ENCODE peak calls at places on chromosomes 5 and 9, in eight cellular contexts. Q is Panc1, N is GM23338, V is K562, H is upper lobe of left lung, B is HCT116, A is HepG2, J is GM12878. Y is an unnamed sample.

GRCh38 chr9:19441730-19442129 is 32.9 kb downstream of the ACER2 start:
- ATAC-seq in A (no peak), Q (no peak), H (no peak), B (no peak), J (peak; percentile 90), N (no peak), V (no peak), Y (no peak)

GRCh38 chr5:95784514-95785302 is 37.8 kb downstream of the GLRX start:
- ATAC-seq in B (no peak), Q (no peak), A (no peak), V (no peak), N (no peak), J (no peak), H (no peak), Y (no peak)

GRCh38 chr5:139148986-139149385 is 49.2 kb downstream of the SIL1 start:
- ATAC-seq in N (no peak), Q (no peak), B (no peak), H (no peak), J (no peak), V (no peak), A (no peak), Y (no peak)

GRCh38 chr5:158883502-158883901 is 216.2 kb downstream of the EBF1 start:
- ATAC-seq in B (no peak), A (no peak), N (no peak), J (no peak), H (no peak), V (no peak), Q (no peak), Y (no peak)

GRCh38 chr5:119943148-119943547 is 313.8 kb downstream of the FAM170A start:
- ATAC-seq in N (no peak), J (no peak), H (no peak), V (no peak), B (peak; percentile 55), Q (no peak), A (no peak), Y (no peak)

GRCh38 chr5:141958773-141959172 is 771 bp upstream of the PCDH12 start:
- ATAC-seq in V (no peak), B (no peak), J (no peak), Q (no peak), H (peak; percentile 37), A (no peak), N (no peak), Y (peak; percentile 69)

GRCh38 chr5:50874277-50874984 is 208.0 kb downstream of the PARP8 start:
- ATAC-seq in N (no peak), B (no peak), Q (no peak), H (no peak), V (no peak), A (no peak), J (no peak), Y (no peak)

GRCh38 chr5:139148306-139148705 is 49.9 kb downstream of the SIL1 start:
- ATAC-seq in H (no peak), A (no peak), B (no peak), J (no peak), N (no peak), Q (peak; percentile 36), V (no peak), Y (no peak)

GRCh38 chr5:178551468-178551867 is 38.7 kb downstream of the COL23A1 start:
- ATAC-seq in J (no peak), Q (peak; percentile 36), A (no peak), B (peak; percentile 32), V (no peak), N (no peak), H (no peak), Y (no peak)

GRCh38 chr5:102975457-102976182 is 144.3 kb downstream of the GIN1 start:
- ATAC-seq in N (no peak), J (no peak), H (no peak), V (no peak), B (no peak), A (no peak), Q (no peak), Y (no peak)

GRCh38 chr5:142785211-142785610 is 15.0 kb downstream of the ARHGAP26 start:
- ATAC-seq in N (no peak), H (no peak), B (no peak), A (no peak), J (no peak), Q (no peak), V (no peak), Y (no peak)

GRCh38 chr9:16136961-16137360 is 584.1 kb downstream of the CCDC171 start:
- ATAC-seq in Q (no peak), N (no peak), B (no peak), H (no peak), J (no peak), A (no peak), V (no peak), Y (peak; percentile 76)

GRCh38 chr9:111298111-111298510 is 31.9 kb downstream of the OR2K2 start:
- ATAC-seq in B (no peak), H (no peak), A (no peak), V (no peak), Q (no peak), J (no peak), N (no peak), Y (no peak)

GRCh38 chr9:78261403-78262001 is 25.6 kb downstream of the CEP78 start:
- ATAC-seq in H (no peak), V (no peak), B (no peak), J (peak; percentile 68), Q (no peak), A (no peak), N (no peak), Y (no peak)

GRCh38 chr9:116243708-116244107 is 90.1 kb downstream of the PAPPA start:
- ATAC-seq in N (no peak), A (no peak), J (no peak), H (no peak), Q (no peak), B (no peak), V (no peak), Y (no peak)

GRCh38 chr5:12870870-12871539 is 966.8 kb upstream of the CTNND2 start:
- ATAC-seq in B (no peak), A (no peak), Q (no peak), J (no peak), H (no peak), V (no peak), N (no peak), Y (no peak)
- H3K27me3 ChIP-seq in B (no peaks in the 10 kb centered on the region), A (no peaks in the 10 kb centered on the region), Q (no peaks in the 10 kb centered on the region), J (no peaks in the 10 kb centered on the region), H (no peaks in the 10 kb centered on the region), V (no peaks in the 10 kb centered on the region), N (no peaks in the 10 kb centered on the region), Y (no peaks in the 10 kb centered on the region)

GRCh38 chr5:135242021-135242480 is 157.0 kb downstream of the MACROH2A1 start:
- ATAC-seq in B (no peak), A (no peak), H (peak; percentile 59), Q (no peak), N (no peak), V (no peak), J (no peak), Y (no peak)

GRCh38 chr5:135242496-135243193 is 156.4 kb downstream of the MACROH2A1 start:
- ATAC-seq in N (no peak), A (no peak), Q (no peak), J (no peak), H (no peak), V (no peak), B (no peak), Y (peak; percentile 75)

GRCh38 chr5:135244620-135245021 is 154.4 kb downstream of the MACROH2A1 start:
- ATAC-seq in J (no peak), B (no peak), A (no peak), V (no peak), H (no peak), Q (no peak), N (no peak), Y (no peak)

GRCh38 chr5:135241536-135241935 is 157.5 kb downstream of the MACROH2A1 start:
- ATAC-seq in H (no peak), A (no peak), V (no peak), Q (no peak), J (no peak), N (no peak), B (no peak), Y (no peak)

GRCh38 chr5:135243194-135244191 is 155.5 kb downstream of the MACROH2A1 start:
- ATAC-seq in J (no peak), N (no peak), V (no peak), B (no peak), Q (no peak), A (peak; percentile 89), H (peak; percentile 3), Y (peak; percentile 82)
- TF ChIP-seq POLR2AphosphoS5 in J (no peak), N (no peak), V (no peak), B (no peak), Q (no peak), A (no peak), H (no peak), Y (peak; percentile 98)

GRCh38 chr5:175711031-175711430 is 53.2 kb downstream of the HRH2 start:
- ATAC-seq in H (no peak), V (no peak), B (no peak), J (no peak), N (no peak), A (no peak), Q (no peak), Y (no peak)

GRCh38 chr5:175712313-175712680 is 54.4 kb downstream of the HRH2 start:
- ATAC-seq in V (no peak), H (no peak), A (no peak), B (no peak), J (no peak), Q (no peak), N (no peak), Y (no peak)

GRCh38 chr5:175710361-175710760 is 52.5 kb downstream of the HRH2 start:
- ATAC-seq in B (no peak), Q (no peak), J (no peak), H (no peak), A (no peak), N (no peak), V (no peak), Y (no peak)

GRCh38 chr5:175712681-175713085 is 54.8 kb downstream of the HRH2 start:
- ATAC-seq in V (no peak), B (no peak), N (no peak), J (no peak), Q (no peak), H (no peak), A (no peak), Y (no peak)

DNA sequence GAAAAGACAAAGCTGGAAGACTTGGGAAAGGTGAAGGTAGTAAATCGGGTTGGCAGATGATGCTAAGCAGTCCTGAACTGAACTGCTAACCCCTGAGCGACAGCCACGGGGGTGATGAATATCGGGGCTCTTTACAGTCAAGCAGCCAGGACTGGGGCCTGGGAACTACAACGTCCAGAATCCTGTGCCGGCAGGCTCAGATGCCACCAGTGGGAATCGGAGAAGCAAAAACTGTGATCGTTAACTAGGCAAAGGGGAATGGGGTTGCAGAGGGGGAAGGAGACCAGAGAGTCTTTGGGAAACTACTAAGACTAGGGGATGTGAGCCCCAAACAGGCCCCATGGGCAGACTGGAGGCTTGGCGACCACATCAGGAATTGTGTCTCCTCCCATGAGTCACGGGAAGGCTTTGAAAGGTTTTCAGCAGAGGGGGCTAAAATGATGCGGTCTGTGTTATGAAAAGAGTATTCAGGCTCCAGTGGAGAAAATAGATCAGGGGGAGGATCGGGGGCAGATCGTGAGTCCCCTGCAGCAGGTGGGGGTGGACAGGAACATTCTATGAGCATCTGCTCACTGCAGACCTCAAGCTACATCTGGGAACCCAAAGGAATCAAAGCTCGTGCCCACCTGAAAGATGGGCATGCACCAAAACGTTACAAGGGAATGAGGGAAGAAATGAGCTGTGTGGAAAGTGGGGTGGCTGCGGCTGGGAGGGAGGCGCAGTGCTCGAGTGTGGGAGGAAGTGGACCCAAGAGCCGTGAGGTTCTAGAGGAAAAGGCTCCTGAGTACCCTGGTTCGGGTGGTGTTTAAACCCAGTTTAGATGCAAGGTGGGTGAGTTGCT is 53.8 kb downstream of the HRH2 start:
- ATAC-seq in H (no peak), A (no peak), J (no peak), V (no peak), Q (no peak), B (no peak), N (no peak), Y (no peak)
- H3K27me3 ChIP-seq in H (no peaks in the 10 kb centered on the region), A (peaks cover 21% of the 10 kb centered on the region), J (peaks cover 2% of the 10 kb centered on the region), V (peaks cover 64% of the 10 kb centered on the region), Q (no peaks in the 10 kb centered on the region), B (peaks cover 3% of the 10 kb centered on the region), N (no peaks in the 10 kb centered on the region), Y (peaks cover 32% of the 10 kb centered on the region)

GRCh38 chr9:133403766-133404439 is 13.9 kb downstream of the REXO4 start:
- ATAC-seq in A (peak; percentile 58), V (peak; percentile 72), B (peak; percentile 81), N (peak; percentile 76), Q (peak; percentile 53), H (peak; percentile 47), J (peak; percentile 57), Y (no peak)
- TF ChIP-seq POLR2AphosphoS5 in A (no peak), V (no peak), B (no peak), N (no peak), Q (peak; percentile 23), H (no peak), J (no peak), Y (no peak)